ENCODE peak calls at places on chromosomes 2 and 18, in five cellular contexts. One of them, this sample, is unnamed.

GRCh38 chr18:3773303-3773702 is 323.3 kb downstream of the TGIF1 start:
- DNase-seq in stimulated activated CD8-positive, alpha-beta memory T cell treated with anti-CD3 and anti-CD28 coated beads, Interleukin-4, amount 100 ng/mL, for 4 hours: no peak
- DNase-seq in AG04449: no peak
- DNase-seq in NCI-H446: no peak
- DNase-seq in AG10803: no peak
- DNase-seq in this sample: no peak

GRCh38 chr2:160033732-160034392 is 28.6 kb downstream of the PLA2R1 start:
- DNase-seq in AG04449: no peak
- DNase-seq in NCI-H446: no peak
- DNase-seq in stimulated activated CD8-positive, alpha-beta memory T cell treated with anti-CD3 and anti-CD28 coated beads, Interleukin-4, amount 100 ng/mL, for 4 hours: no peak
- DNase-seq in AG10803: peak
- DNase-seq in this sample: no peak

GRCh38 chr18:43720036-43720435 is 442.7 kb upstream of the SYT4 start:
- DNase-seq in stimulated activated CD8-positive, alpha-beta memory T cell treated with anti-CD3 and anti-CD28 coated beads, Interleukin-4, amount 100 ng/mL, for 4 hours: no peak
- DNase-seq in AG10803: peak
- DNase-seq in NCI-H446: no peak
- DNase-seq in AG04449: peak
- DNase-seq in this sample: no peak

GRCh38 chr2:68590702-68591101 is 52.7 kb upstream of the PROKR1 start:
- DNase-seq in AG04449: no peak
- DNase-seq in stimulated activated CD8-positive, alpha-beta memory T cell treated with anti-CD3 and anti-CD28 coated beads, Interleukin-4, amount 100 ng/mL, for 4 hours: no peak
- DNase-seq in NCI-H446: no peak
- DNase-seq in AG10803: no peak
- DNase-seq in this sample: no peak

GRCh38 chr18:74496508-74497307 is 545 bp downstream of the CNDP2 start:
- DNase-seq in NCI-H446: no peak
- DNase-seq in AG04449: no peak
- DNase-seq in AG10803: peak
- DNase-seq in stimulated activated CD8-positive, alpha-beta memory T cell treated with anti-CD3 and anti-CD28 coated beads, Interleukin-4, amount 100 ng/mL, for 4 hours: no peak
- DNase-seq in this sample: peak

GRCh38 chr2:158489366-158490112 is 32.8 kb downstream of the PKP4 start:
- DNase-seq in AG10803: no peak
- DNase-seq in AG04449: no peak
- DNase-seq in stimulated activated CD8-positive, alpha-beta memory T cell treated with anti-CD3 and anti-CD28 coated beads, Interleukin-4, amount 100 ng/mL, for 4 hours: no peak
- DNase-seq in NCI-H446: no peak
- DNase-seq in this sample: no peak

GRCh38 chr18:68469049-68469625 is 245.8 kb downstream of the TMX3 start:
- DNase-seq in NCI-H446: no peak
- DNase-seq in AG04449: no peak
- DNase-seq in AG10803: no peak
- DNase-seq in stimulated activated CD8-positive, alpha-beta memory T cell treated with anti-CD3 and anti-CD28 coated beads, Interleukin-4, amount 100 ng/mL, for 4 hours: no peak
- DNase-seq in this sample: no peak

GRCh38 chr18:69648486-69648885 is 247.8 kb downstream of the DOK6 start:
- DNase-seq in stimulated activated CD8-positive, alpha-beta memory T cell treated with anti-CD3 and anti-CD28 coated beads, Interleukin-4, amount 100 ng/mL, for 4 hours: no peak
- DNase-seq in AG10803: no peak
- DNase-seq in NCI-H446: no peak
- DNase-seq in AG04449: no peak
- DNase-seq in this sample: no peak

GRCh38 chr2:158664987-158665386 is 130.1 kb upstream of the DAPL1 start:
- DNase-seq in stimulated activated CD8-positive, alpha-beta memory T cell treated with anti-CD3 and anti-CD28 coated beads, Interleukin-4, amount 100 ng/mL, for 4 hours: no peak
- DNase-seq in NCI-H446: no peak
- DNase-seq in AG10803: peak
- DNase-seq in AG04449: no peak
- DNase-seq in this sample: peak

GRCh38 chr18:13452448-13452811 is 233.9 kb downstream of the LDLRAD4 start:
- DNase-seq in NCI-H446: no peak
- DNase-seq in AG04449: peak
- DNase-seq in AG10803: peak
- DNase-seq in stimulated activated CD8-positive, alpha-beta memory T cell treated with anti-CD3 and anti-CD28 coated beads, Interleukin-4, amount 100 ng/mL, for 4 hours: no peak
- DNase-seq in this sample: no peak

GRCh38 chr2:101149241-101150192 is 1.7 kb downstream of the TBC1D8 start:
- DNase-seq in AG10803: no peak
- DNase-seq in AG04449: no peak
- DNase-seq in stimulated activated CD8-positive, alpha-beta memory T cell treated with anti-CD3 and anti-CD28 coated beads, Interleukin-4, amount 100 ng/mL, for 4 hours: no peak
- DNase-seq in NCI-H446: no peak
- DNase-seq in this sample: peak

GRCh38 chr2:37875332-37875976 is 49.6 kb upstream of the RMDN2 start:
- DNase-seq in AG04449: no peak
- DNase-seq in NCI-H446: no peak
- DNase-seq in AG10803: no peak
- DNase-seq in stimulated activated CD8-positive, alpha-beta memory T cell treated with anti-CD3 and anti-CD28 coated beads, Interleukin-4, amount 100 ng/mL, for 4 hours: no peak
- DNase-seq in this sample: no peak

GRCh38 chr2:28166956-28167355 is 225.7 kb upstream of the FOSL2 start:
- DNase-seq in stimulated activated CD8-positive, alpha-beta memory T cell treated with anti-CD3 and anti-CD28 coated beads, Interleukin-4, amount 100 ng/mL, for 4 hours: no peak
- DNase-seq in AG10803: peak
- DNase-seq in AG04449: no peak
- DNase-seq in NCI-H446: no peak
- DNase-seq in this sample: no peak

GRCh38 chr2:136246086-136246669 is 128.2 kb upstream of the CXCR4 start:
- DNase-seq in stimulated activated CD8-positive, alpha-beta memory T cell treated with anti-CD3 and anti-CD28 coated beads, Interleukin-4, amount 100 ng/mL, for 4 hours: no peak
- DNase-seq in NCI-H446: no peak
- DNase-seq in AG10803: peak
- DNase-seq in AG04449: no peak
- DNase-seq in this sample: no peak

GRCh38 chr18:49016648-49017539 is 66.1 kb upstream of the SMAD7 start:
- DNase-seq in AG10803: peak
- DNase-seq in stimulated activated CD8-positive, alpha-beta memory T cell treated with anti-CD3 and anti-CD28 coated beads, Interleukin-4, amount 100 ng/mL, for 4 hours: no peak
- DNase-seq in AG04449: peak
- DNase-seq in NCI-H446: no peak
- DNase-seq in this sample: no peak

GRCh38 chr2:197838036-197838435 is 33.6 kb downstream of the PLCL1 start:
- DNase-seq in NCI-H446: no peak
- DNase-seq in AG10803: peak
- DNase-seq in stimulated activated CD8-positive, alpha-beta memory T cell treated with anti-CD3 and anti-CD28 coated beads, Interleukin-4, amount 100 ng/mL, for 4 hours: no peak
- DNase-seq in AG04449: no peak
- DNase-seq in this sample: no peak

GRCh38 chr2:191415858-191416257 is 170.7 kb downstream of the MYO1B start:
- DNase-seq in AG04449: no peak
- DNase-seq in stimulated activated CD8-positive, alpha-beta memory T cell treated with anti-CD3 and anti-CD28 coated beads, Interleukin-4, amount 100 ng/mL, for 4 hours: no peak
- DNase-seq in AG10803: no peak
- DNase-seq in NCI-H446: no peak
- DNase-seq in this sample: no peak

GRCh38 chr2:109312902-109313301 is 183.9 kb downstream of the SH3RF3 start:
- DNase-seq in AG04449: no peak
- DNase-seq in AG10803: no peak
- DNase-seq in NCI-H446: no peak
- DNase-seq in stimulated activated CD8-positive, alpha-beta memory T cell treated with anti-CD3 and anti-CD28 coated beads, Interleukin-4, amount 100 ng/mL, for 4 hours: no peak
- DNase-seq in this sample: no peak

GRCh38 chr2:152452256-152452973 is 117.4 kb downstream of the FMNL2 start:
- DNase-seq in NCI-H446: no peak
- DNase-seq in AG10803: no peak
- DNase-seq in AG04449: no peak
- DNase-seq in stimulated activated CD8-positive, alpha-beta memory T cell treated with anti-CD3 and anti-CD28 coated beads, Interleukin-4, amount 100 ng/mL, for 4 hours: no peak
- DNase-seq in this sample: no peak

GRCh38 chr2:28610583-28611201 is 114.8 kb downstream of the PLB1 start:
- DNase-seq in AG10803: peak
- DNase-seq in NCI-H446: no peak
- DNase-seq in AG04449: no peak
- DNase-seq in stimulated activated CD8-positive, alpha-beta memory T cell treated with anti-CD3 and anti-CD28 coated beads, Interleukin-4, amount 100 ng/mL, for 4 hours: no peak
- DNase-seq in this sample: no peak

GRCh38 chr2:210034087-210034683 is 31.7 kb downstream of the RPE start:
- DNase-seq in NCI-H446: no peak
- DNase-seq in AG04449: no peak
- DNase-seq in AG10803: no peak
- DNase-seq in stimulated activated CD8-positive, alpha-beta memory T cell treated with anti-CD3 and anti-CD28 coated beads, Interleukin-4, amount 100 ng/mL, for 4 hours: no peak
- DNase-seq in this sample: no peak

GRCh38 chr18:47397671-47398319 is 146.3 kb upstream of the SKOR2 start:
- DNase-seq in AG10803: no peak
- DNase-seq in stimulated activated CD8-positive, alpha-beta memory T cell treated with anti-CD3 and anti-CD28 coated beads, Interleukin-4, amount 100 ng/mL, for 4 hours: no peak
- DNase-seq in AG04449: no peak
- DNase-seq in NCI-H446: no peak
- DNase-seq in this sample: no peak

This sample was measured in cerebellum.